ENCODE peak calls at places on chromosome 22, in six cellular contexts. R is IMR-90, P is H9, B is H1, T is neuronal stem cell, E is trophoblast cell. I is an unnamed sample.
A peak's percentile ranks its signal among the peaks of the same experiment; 100 is the strongest.

GRCh38 chr22:19874307-19875060 is 19.8 kb upstream of the GNB1L start:
- DNase-seq in R (no peak), P (peak; percentile 35), B (peak; percentile 51), T (peak; percentile 64), E (no peak), I (no peak)

GRCh38 chr22:20651286-20651685 is 122.6 kb upstream of the SERPIND1 start:
- DNase-seq in R (no peak), P (peak; percentile 2), B (peak; percentile 1), T (no peak), E (no peak), I (no peak)

GRCh38 chr22:19876314-19876940 is 21.8 kb upstream of the GNB1L start:
- DNase-seq in R (no peak), P (no peak), B (peak; percentile 42), T (no peak), E (no peak), I (no peak)

GRCh38 chr22:27801616-27802388 is at the start of gene MN1:
- DNase-seq in R (peak; percentile 35), P (peak; percentile 73), B (peak; percentile 87), T (peak; percentile 79), E (no peak), I (peak; percentile 66)

GRCh38 chr22:43270314-43270908 is 72.8 kb downstream of the SCUBE1 start:
- DNase-seq in R (no peak), P (peak; percentile 90), B (peak; percentile 82), T (no peak), E (no peak), I (peak; percentile 44)

GRCh38 chr22:49106136-49106930 is 721.3 kb downstream of the BRD1 start:
- DNase-seq in R (no peak), P (no peak), B (no peak), T (no peak), E (no peak), I (no peak)

GRCh38 chr22:41481131-41481830 is 12.4 kb downstream of the ACO2 start:
- DNase-seq in R (peak; percentile 54), P (no peak), B (no peak), T (no peak), E (peak; percentile 31), I (no peak)

GRCh38 chr22:50247748-50248147 is 2.9 kb upstream of the TUBGCP6 start:
- DNase-seq in R (peak; percentile 61), P (peak; percentile 94), B (peak; percentile 81), T (no peak), E (peak; percentile 34), I (peak; percentile 72)

GRCh38 chr22:40953446-40953845 is 2.3 kb downstream of the RBX1 start:
- DNase-seq in R (no peak), P (no peak), B (no peak), T (no peak), E (no peak), I (peak; percentile 24)

GRCh38 chr22:43828711-43829447 is 16.8 kb upstream of the EFCAB6 start:
- DNase-seq in R (peak; percentile 81), P (peak; percentile 64), B (no peak), T (no peak), E (no peak), I (peak; percentile 18)

GRCh38 chr22:47232753-47233152 is 470.3 kb downstream of the TBC1D22A start:
- DNase-seq in R (no peak), P (no peak), B (no peak), T (no peak), E (no peak), I (no peak)

GRCh38 chr22:47233316-47234243 is 471.1 kb downstream of the TBC1D22A start:
- DNase-seq in R (no peak), P (no peak), B (no peak), T (no peak), E (no peak), I (no peak)

GRCh38 chr22:47231759-47232158 is 469.3 kb downstream of the TBC1D22A start:
- DNase-seq in R (no peak), P (no peak), B (no peak), T (no peak), E (no peak), I (no peak)

GRCh38 chr22:47228767-47229166 is 466.3 kb downstream of the TBC1D22A start:
- DNase-seq in R (no peak), P (no peak), B (no peak), T (no peak), E (no peak), I (no peak)

GRCh38 chr22:47232197-47232596 is 469.7 kb downstream of the TBC1D22A start:
- DNase-seq in R (no peak), P (no peak), B (no peak), T (no peak), E (no peak), I (no peak)
- H4K91ac ChIP-seq in R (no peak overlapping the region), P (no peak overlapping the region), B (no peak overlapping the region), T (no peak overlapping the region), E (no peak overlapping the region), I (no peak overlapping the region)

GRCh38 chr22:47727656-47728055 is 965.2 kb downstream of the TBC1D22A start:
- DNase-seq in R (no peak), P (no peak), B (no peak), T (no peak), E (no peak), I (no peak)

GRCh38 chr22:47724751-47725150 is 962.3 kb downstream of the TBC1D22A start:
- DNase-seq in R (no peak), P (no peak), B (no peak), T (no peak), E (no peak), I (no peak)

GRCh38 chr22:47718337-47718736 is 955.9 kb downstream of the TBC1D22A start:
- DNase-seq in R (no peak), P (no peak), B (no peak), T (no peak), E (no peak), I (no peak)

GRCh38 chr22:47724030-47724429 is 961.6 kb downstream of the TBC1D22A start:
- DNase-seq in R (no peak), P (no peak), B (no peak), T (no peak), E (no peak), I (no peak)
- H4K8ac ChIP-seq in R (no peak overlapping the region), P (no peak overlapping the region), B (no peak overlapping the region), T (no peak overlapping the region), E (no peak overlapping the region), I (no peak overlapping the region)

GRCh38 chr22:31077681-31078080 is 3.4 kb upstream of the SMTN start:
- DNase-seq in R (no peak), P (no peak), B (no peak), T (no peak), E (no peak), I (no peak)
- H4K91ac ChIP-seq in R (no peak overlapping the region), P (no peak overlapping the region), B (no peak overlapping the region), T (no peak overlapping the region), E (no peak overlapping the region), I (no peak overlapping the region)

GRCh38 chr22:37904572-37905533 is 1.2 kb upstream of the MICALL1 start:
- DNase-seq in R (peak; percentile 99), P (peak; percentile 58), B (peak; percentile 67), T (no peak), E (peak; percentile 93), I (peak; percentile 99)

GRCh38 chr22:37909756-37910155 is 3.7 kb downstream of the MICALL1 start:
- DNase-seq in R (no peak), P (no peak), B (no peak), T (no peak), E (peak; percentile 34), I (no peak)

GRCh38 chr22:37906364-37907008 is 389 bp downstream of the MICALL1 start:
- DNase-seq in R (no peak), P (no peak), B (peak; percentile 61), T (no peak), E (no peak), I (peak; percentile 15)

GRCh38 chr22:37907036-37907954 is 1.2 kb downstream of the MICALL1 start:
- DNase-seq in R (peak; percentile 15), P (no peak), B (no peak), T (no peak), E (no peak), I (peak; percentile 54)

GRCh38 chr22:37905534-37906363 is at the start of gene MICALL1:
- DNase-seq in R (peak; percentile 67), P (peak; percentile 59), B (peak; percentile 84), T (no peak), E (peak; percentile 62), I (peak; percentile 72)
- H4K8ac ChIP-seq in R (peak within 1 kb of the TSS; percentile 80), P (no peak within 1 kb of the TSS), B (peak within 1 kb of the TSS; percentile 82), T (no peak within 1 kb of the TSS), E (peak within 1 kb of the TSS; percentile 97), I (peak within 1 kb of the TSS; percentile 98)

DNA sequence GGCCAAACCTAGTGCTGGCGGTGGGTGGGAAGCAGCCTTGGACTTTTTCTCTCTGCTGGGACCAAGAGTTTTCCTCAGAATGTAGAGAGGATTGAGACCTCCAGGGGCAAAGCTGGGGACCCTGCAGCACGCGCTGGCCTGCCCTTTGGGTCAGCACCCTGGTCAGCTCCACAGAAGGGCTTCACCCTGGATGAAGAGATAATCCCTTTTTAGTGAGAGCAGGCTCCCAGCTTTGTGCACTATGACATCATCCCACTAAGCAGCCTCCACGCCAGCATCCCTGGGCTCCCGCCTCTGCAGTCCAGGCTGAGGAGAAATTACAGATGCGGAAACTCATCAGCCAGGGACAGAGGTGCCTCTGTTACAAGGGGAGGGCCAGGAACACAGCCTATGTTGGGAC is 23.5 kb downstream of the DRICH1 start:
- DNase-seq in R (peak; percentile 39), P (peak; percentile 67), B (peak; percentile 81), T (peak; percentile 72), E (no peak), I (peak; percentile 26)
- H4K91ac ChIP-seq in R (no peak overlapping the region), P (no peak overlapping the region), B (no peak overlapping the region), T (no peak overlapping the region), E (no peak overlapping the region), I (no peak overlapping the region)

GRCh38 chr22:21949948-21950347 is 2.7 kb downstream of the PPM1F start:
- DNase-seq in R (no peak), P (no peak), B (no peak), T (no peak), E (no peak), I (no peak)

GRCh38 chr22:21951062-21951461 is 1.6 kb downstream of the PPM1F start:
- DNase-seq in R (no peak), P (no peak), B (no peak), T (no peak), E (no peak), I (no peak)

GRCh38 chr22:21949569-21949918 is 3.1 kb downstream of the PPM1F start:
- DNase-seq in R (no peak), P (no peak), B (no peak), T (no peak), E (no peak), I (no peak)

GRCh38 chr22:21951931-21952465 is 650 bp downstream of the PPM1F start:
- DNase-seq in R (peak; percentile 53), P (peak; percentile 72), B (peak; percentile 74), T (no peak), E (peak; percentile 98), I (peak; percentile 66)

GRCh38 chr22:21952586-21953571 is at the start of gene PPM1F:
- DNase-seq in R (peak; percentile 55), P (peak; percentile 86), B (peak; percentile 97), T (peak; percentile 86), E (peak; percentile 73), I (peak; percentile 67)
- H4K8ac ChIP-seq in R (peak within 1 kb of the TSS; percentile 91), P (no peak within 1 kb of the TSS), B (peak within 1 kb of the TSS; percentile 69), T (no peak within 1 kb of the TSS), E (peak within 1 kb of the TSS; percentile 94), I (peak within 1 kb of the TSS; percentile 71)